ENCODE peak calls at places on chromosomes 7 and 10, in seven cellular contexts. V is brain microvascular endothelial cell; O is small intestine; U is stimulated activated CD4-positive, alpha-beta T cell treated with anti-CD3 and anti-CD28 coated beads, Interleukin-12 subunit alpha, Interleukin-12 subunit beta, amount 100 ng/mL, for 4 hours; X is breast epithelium; N is heart left ventricle; G is frontal cortex. S is an unnamed sample.

GRCh38 chr7:47256016-47256415 is 325.9 kb downstream of the TNS3 start:
- DNase-seq in V (no peak), O (no peak), U (no peak), X (no peak), N (no peak), G (no peak), S (no peak)

GRCh38 chr7:122255454-122255853 is 49.1 kb downstream of the FEZF1 start:
- DNase-seq in V (no peak), O (no peak), U (no peak), X (no peak), N (no peak), G (no peak), S (no peak)

GRCh38 chr10:23047201-23048050 is 48.0 kb upstream of the MSRB2 start:
- DNase-seq in V (no peak), O (no peak), U (no peak), X (no peak), N (no peak), G (no peak), S (no peak)

GRCh38 chr10:78292987-78293865 is 259.6 kb downstream of the RPS24 start:
- DNase-seq in V (no peak), O (no peak), U (no peak), X (no peak), N (no peak), G (no peak), S (no peak)

GRCh38 chr10:124386186-124387077 is 32.3 kb downstream of the OAT start:
- DNase-seq in V (no peak), O (no peak), U (no peak), X (no peak), N (no peak), G (no peak), S (no peak)

GRCh38 chr10:122044045-122044661 is 55.2 kb downstream of the TACC2 start:
- DNase-seq in V (no peak), O (peak), U (no peak), X (no peak), N (peak), G (no peak), S (no peak)

GRCh38 chr7:40525764-40526163 is 391.0 kb downstream of the SUGCT start:
- DNase-seq in V (no peak), O (no peak), U (no peak), X (no peak), N (no peak), G (no peak), S (no peak)

GRCh38 chr10:36036137-36036536 is 394.0 kb upstream of the FZD8 start:
- DNase-seq in V (no peak), O (no peak), U (no peak), X (no peak), N (no peak), G (no peak), S (no peak)

GRCh38 chr7:16847381-16847860 is 34.4 kb downstream of the AGR3 start:
- DNase-seq in V (peak), O (peak), U (no peak), X (no peak), N (no peak), G (no peak), S (peak)

GRCh38 chr7:30831227-30831626 is 60.0 kb downstream of the MINDY4 start:
- DNase-seq in V (peak), O (no peak), U (no peak), X (no peak), N (no peak), G (no peak), S (no peak)